ENCODE peak calls at places on chromosome 3, in five cellular contexts. D is H9, Q is mesenchymal stem cell, M is trophoblast cell, P is H1. Z is an unnamed sample.
A peak's percentile ranks its signal among the peaks of the same experiment; 100 is the strongest.

GRCh38 chr3:9704343-9705322 is 1.0 kb downstream of the CPNE9 start:
- DNase-seq in D (peak; percentile 99), Q (peak; percentile 44), M (no peak), P (peak; percentile 96), Z (peak; percentile 63)

GRCh38 chr3:101195951-101196713 is 124.2 kb downstream of the IMPG2 start:
- DNase-seq in D (no peak), Q (peak; percentile 68), M (no peak), P (no peak), Z (peak; percentile 40)

GRCh38 chr3:106824856-106825255 is 552.4 kb upstream of the CCDC54 start:
- DNase-seq in D (peak; percentile 56), Q (peak; percentile 62), M (no peak), P (no peak), Z (no peak)

GRCh38 chr3:186705882-186706780 is 11.0 kb upstream of the KNG1 start:
- DNase-seq in D (no peak), Q (no peak), M (no peak), P (no peak), Z (no peak)

GRCh38 chr3:10370429-10370828 is 49.5 kb upstream of the SEC13 start:
- DNase-seq in D (no peak), Q (peak; percentile 62), M (peak; percentile 84), P (no peak), Z (no peak)

GRCh38 chr3:101509811-101510210 is 3.2 kb downstream of the SENP7 start:
- DNase-seq in D (no peak), Q (peak; percentile 70), M (peak; percentile 67), P (no peak), Z (no peak)

GRCh38 chr3:161163297-161163696 is 57.8 kb upstream of the NMD3 start:
- DNase-seq in D (no peak), Q (peak; percentile 94), M (peak; percentile 62), P (no peak), Z (no peak)

GRCh38 chr3:113268306-113268705 is 56.9 kb downstream of the BOC start:
- DNase-seq in D (no peak), Q (no peak), M (no peak), P (no peak), Z (no peak)

GRCh38 chr3:181410870-181411269 is 300.9 kb upstream of the SOX2 start:
- DNase-seq in D (no peak), Q (no peak), M (no peak), P (no peak), Z (no peak)

GRCh38 chr3:98778852-98779379 is 15.8 kb downstream of the ST3GAL6 start:
- DNase-seq in D (no peak), Q (peak; percentile 97), M (peak; percentile 68), P (no peak), Z (no peak)

GRCh38 chr3:39763390-39763789 is 46.0 kb upstream of the MYRIP start:
- DNase-seq in D (no peak), Q (no peak), M (no peak), P (no peak), Z (no peak)

GRCh38 chr3:174821477-174821876 is 37.7 kb upstream of the NAALADL2 start:
- DNase-seq in D (no peak), Q (peak; percentile 57), M (no peak), P (no peak), Z (no peak)

GRCh38 chr3:86969500-86970189 is 21.3 kb downstream of the VGLL3 start:
- DNase-seq in D (peak; percentile 51), Q (peak; percentile 49), M (peak; percentile 82), P (peak; percentile 66), Z (no peak)

GRCh38 chr3:83895892-83896291 is 1062.9 kb upstream of the CADM2 start:
- DNase-seq in D (no peak), Q (no peak), M (no peak), P (no peak), Z (no peak)

GRCh38 chr3:123881771-123882170 is 2.4 kb downstream of the MYLK start:
- DNase-seq in D (peak; percentile 69), Q (no peak), M (no peak), P (no peak), Z (no peak)

GRCh38 chr3:15292765-15293522 is 39.4 kb downstream of the SH3BP5 start:
- DNase-seq in D (no peak), Q (peak; percentile 91), M (peak; percentile 95), P (no peak), Z (no peak)

GRCh38 chr3:156630081-156630772 is 44.2 kb upstream of the TIPARP start:
- DNase-seq in D (no peak), Q (no peak), M (no peak), P (no peak), Z (peak; percentile 6)

GRCh38 chr3:154776549-154777230 is 303.4 kb upstream of the MME start:
- DNase-seq in D (no peak), Q (no peak), M (no peak), P (no peak), Z (no peak)

GRCh38 chr3:112778298-112779008 is 68.2 kb downstream of the CD200R1L start:
- DNase-seq in D (no peak), Q (peak; percentile 47), M (peak; percentile 53), P (no peak), Z (no peak)

GRCh38 chr3:78483070-78483469 is 1284.7 kb downstream of the ROBO1 start:
- DNase-seq in D (no peak), Q (no peak), M (no peak), P (no peak), Z (no peak)

GRCh38 chr3:50588759-50589433 is 19.6 kb downstream of the HEMK1 start:
- DNase-seq in D (no peak), Q (no peak), M (no peak), P (no peak), Z (no peak)

GRCh38 chr3:171851685-171852084 is 8.5 kb downstream of the TMEM212 start:
- DNase-seq in D (no peak), Q (peak; percentile 87), M (no peak), P (no peak), Z (no peak)

GRCh38 chr3:53890726-53891499 is 746 bp downstream of the SELENOK start:
- DNase-seq in D (no peak), Q (peak; percentile 65), M (peak; percentile 66), P (peak; percentile 47), Z (no peak)

GRCh38 chr3:25380222-25380739 is 47.8 kb upstream of the RARB start:
- DNase-seq in D (no peak), Q (peak; percentile 45), M (no peak), P (no peak), Z (no peak)

GRCh38 chr3:111619833-111620232 is 24.7 kb upstream of the ZBED2 start:
- DNase-seq in D (no peak), Q (no peak), M (no peak), P (no peak), Z (no peak)

GRCh38 chr3:187027531-187027936 is 97.2 kb downstream of the ST6GAL1 start:
- DNase-seq in D (no peak), Q (no peak), M (no peak), P (peak; percentile 35), Z (no peak)

GRCh38 chr3:188067932-188068331 is 86.0 kb upstream of the LPP start:
- DNase-seq in D (no peak), Q (peak; percentile 84), M (no peak), P (no peak), Z (no peak)

GRCh38 chr3:46938118-46938517 is 38.4 kb downstream of the CCDC12 start:
- DNase-seq in D (no peak), Q (no peak), M (no peak), P (no peak), Z (no peak)

GRCh38 chr3:66486646-66487045 is 14.2 kb downstream of the LRIG1 start:
- DNase-seq in D (no peak), Q (peak; percentile 83), M (no peak), P (no peak), Z (no peak)

GRCh38 chr3:194321666-194322640 is 29.2 kb downstream of the CPN2 start:
- DNase-seq in D (no peak), Q (no peak), M (no peak), P (no peak), Z (no peak)

GRCh38 chr3:194322701-194323174 is 28.4 kb downstream of the CPN2 start:
- DNase-seq in D (peak; percentile 27), Q (peak; percentile 63), M (no peak), P (no peak), Z (no peak)

GRCh38 chr3:194324823-194325327 is 26.3 kb downstream of the CPN2 start:
- DNase-seq in D (no peak), Q (peak; percentile 18), M (no peak), P (no peak), Z (no peak)

GRCh38 chr3:194325424-194326165 is 25.5 kb downstream of the CPN2 start:
- DNase-seq in D (peak; percentile 29), Q (peak; percentile 39), M (no peak), P (no peak), Z (no peak)

GRCh38 chr3:194323785-194324735 is 27.1 kb downstream of the CPN2 start:
- DNase-seq in D (peak; percentile 37), Q (peak; percentile 83), M (peak; percentile 67), P (no peak), Z (no peak)
- H3K4ac ChIP-seq in D (no peak overlapping the region), Q (peak overlapping the region; percentile 3), M (no peak overlapping the region), P (no peak overlapping the region), Z (no peak overlapping the region)

DNA sequence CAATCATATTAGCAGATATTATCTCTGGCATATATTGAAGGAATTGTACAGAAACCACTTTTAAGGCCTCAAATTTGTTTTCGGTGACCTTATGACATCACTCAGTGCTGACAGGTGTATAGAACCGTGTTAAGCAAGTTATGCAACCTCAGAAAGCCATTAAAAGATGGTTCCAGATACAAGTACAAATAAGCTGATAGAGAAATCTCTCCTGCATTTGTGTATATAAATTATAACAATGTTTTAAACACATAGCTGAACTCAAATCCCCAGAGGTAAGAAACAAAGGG is 242.7 kb downstream of the SLC9A9 start:
- DNase-seq in D (no peak), Q (no peak), M (no peak), P (no peak), Z (no peak)
- H3K9ac ChIP-seq in D (no peak overlapping the region), Q (no peak overlapping the region), M (no peak overlapping the region), P (no peak overlapping the region), Z (no peak overlapping the region)

GRCh38 chr3:72947715-72948507 is 48.7 kb upstream of the PPP4R2 start:
- DNase-seq in D (no peak), Q (no peak), M (no peak), P (no peak), Z (no peak)
- H2BK12ac ChIP-seq in D (no peak overlapping the region), Q (no peak overlapping the region), M (no peak overlapping the region), P (no peak overlapping the region), Z (no peak overlapping the region)

GRCh38 chr3:134331811-134332199 is 42.4 kb downstream of the AMOTL2 start:
- DNase-seq in D (no peak), Q (no peak), M (peak; percentile 80), P (no peak), Z (no peak)
- H3K4ac ChIP-seq in D (no peak overlapping the region), Q (peak overlapping the region; percentile 61), M (peak overlapping the region; percentile 80), P (no peak overlapping the region), Z (no peak overlapping the region)

DNA sequence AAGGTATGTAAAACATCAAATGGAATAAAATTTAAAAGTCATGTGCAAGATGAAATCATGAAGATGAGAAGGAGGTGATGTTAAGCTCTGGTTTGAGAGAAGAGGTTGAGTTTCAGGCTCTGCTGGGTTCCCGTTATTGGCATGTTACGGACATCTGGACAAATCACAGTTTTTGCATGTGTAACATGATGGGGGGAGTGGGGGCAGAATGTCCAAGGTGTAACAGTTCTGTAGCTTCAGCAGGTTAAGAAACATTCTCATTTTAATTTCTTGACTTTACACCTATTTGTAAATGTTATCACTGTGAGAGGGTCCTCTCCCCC is 17.2 kb downstream of the TRIM71 start:
- DNase-seq in D (no peak), Q (no peak), M (no peak), P (no peak), Z (no peak)
- H3K9ac ChIP-seq in D (no peak overlapping the region), Q (no peak overlapping the region), M (no peak overlapping the region), P (no peak overlapping the region), Z (no peak overlapping the region)

Z was measured in neuronal stem cell.